ENCODE peak calls at places on chromosomes 2 and 18, in eight cellular contexts. S is A549; R is GM12865; Y is activated CD8-positive, alpha-beta T cell treated with anti-CD3 and anti-CD28 coated beads for 36 hours; B is cardiac muscle cell; Z is Caco-2; I is sigmoid colon; A is GM06990. P is an unnamed sample.

GRCh38 chr2:60818272-60818671 is 62.2 kb downstream of the PAPOLG start:
- DNase-seq in S (no peak), R (peak), Y (peak), B (no peak), Z (peak), I (no peak), A (no peak), P (no peak)

GRCh38 chr18:55054591-55054990 is 95.3 kb upstream of the CCDC68 start:
- DNase-seq in S (no peak), R (no peak), Y (no peak), B (no peak), Z (no peak), I (no peak), A (no peak), P (no peak)

GRCh38 chr2:88608184-88608583 is 19.1 kb downstream of the EIF2AK3 start:
- DNase-seq in S (no peak), R (no peak), Y (no peak), B (no peak), Z (no peak), I (no peak), A (no peak), P (no peak)

GRCh38 chr2:145593280-145593679 is 1073.4 kb upstream of the ZEB2 start:
- DNase-seq in S (no peak), R (peak), Y (no peak), B (no peak), Z (no peak), I (no peak), A (peak), P (peak)

GRCh38 chr2:209519911-209520310 is 96.1 kb downstream of the MAP2 start:
- DNase-seq in S (no peak), R (no peak), Y (no peak), B (no peak), Z (no peak), I (no peak), A (no peak), P (no peak)

GRCh38 chr2:179171371-179171770 is 93.3 kb downstream of the SESTD1 start:
- DNase-seq in S (no peak), R (no peak), Y (no peak), B (no peak), Z (no peak), I (no peak), A (no peak), P (no peak)

GRCh38 chr18:39497819-39498218 is 1932.2 kb upstream of the CELF4 start:
- DNase-seq in S (no peak), R (no peak), Y (no peak), B (no peak), Z (no peak), I (no peak), A (no peak), P (no peak)

GRCh38 chr2:84989422-84989821 is 18.5 kb downstream of the KCMF1 start:
- DNase-seq in S (no peak), R (no peak), Y (no peak), B (no peak), Z (no peak), I (no peak), A (no peak), P (no peak)

GRCh38 chr18:55199291-55199963 is 240.2 kb upstream of the CCDC68 start:
- DNase-seq in S (no peak), R (no peak), Y (no peak), B (no peak), Z (no peak), I (no peak), A (no peak), P (no peak)

GRCh38 chr18:23503038-23503966 is at the start of gene RMC1:
- DNase-seq in S (peak), R (peak), Y (peak), B (peak), Z (peak), I (peak), A (peak), P (peak)

GRCh38 chr2:135743860-135744259 is 2.2 kb downstream of the UBXN4 start:
- DNase-seq in S (no peak), R (no peak), Y (no peak), B (no peak), Z (no peak), I (no peak), A (no peak), P (no peak)

GRCh38 chr2:160375802-160376469 is 117.7 kb downstream of the RBMS1 start:
- DNase-seq in S (no peak), R (no peak), Y (no peak), B (no peak), Z (no peak), I (no peak), A (no peak), P (no peak)

GRCh38 chr2:27075219-27075871 is 3.1 kb upstream of the EMILIN1 start:
- DNase-seq in S (no peak), R (peak), Y (peak), B (peak), Z (no peak), I (peak), A (peak), P (no peak)

GRCh38 chr2:63056309-63057065 is 5.9 kb downstream of the OTX1 start:
- DNase-seq in S (no peak), R (peak), Y (peak), B (peak), Z (peak), I (peak), A (peak), P (peak)

GRCh38 chr2:129752686-129753085 is 226.8 kb upstream of the RAB6C start:
- DNase-seq in S (no peak), R (no peak), Y (no peak), B (no peak), Z (no peak), I (no peak), A (no peak), P (no peak)

GRCh38 chr18:61893304-61893970 is 630 bp upstream of the RNF152 start:
- DNase-seq in S (peak), R (peak), Y (peak), B (peak), Z (no peak), I (peak), A (peak), P (peak)

GRCh38 chr2:217875138-217875537 is 127.7 kb downstream of the TNS1 start:
- DNase-seq in S (no peak), R (no peak), Y (no peak), B (no peak), Z (no peak), I (no peak), A (no peak), P (no peak)

GRCh38 chr2:38515155-38516074 is 87.3 kb downstream of the HNRNPLL start:
- DNase-seq in S (no peak), R (no peak), Y (no peak), B (no peak), Z (no peak), I (peak), A (no peak), P (no peak)

GRCh38 chr18:80172056-80172455 is 63.0 kb downstream of the ADNP2 start:
- DNase-seq in S (no peak), R (no peak), Y (peak), B (no peak), Z (no peak), I (no peak), A (no peak), P (no peak)

GRCh38 chr2:60365556-60365955 is 187.9 kb downstream of the BCL11A start:
- DNase-seq in S (no peak), R (no peak), Y (no peak), B (peak), Z (peak), I (no peak), A (no peak), P (no peak)

GRCh38 chr2:26172189-26172865 is 561 bp upstream of the GAREM2 start:
- DNase-seq in S (peak), R (no peak), Y (no peak), B (peak), Z (peak), I (peak), A (no peak), P (no peak)

DNA sequence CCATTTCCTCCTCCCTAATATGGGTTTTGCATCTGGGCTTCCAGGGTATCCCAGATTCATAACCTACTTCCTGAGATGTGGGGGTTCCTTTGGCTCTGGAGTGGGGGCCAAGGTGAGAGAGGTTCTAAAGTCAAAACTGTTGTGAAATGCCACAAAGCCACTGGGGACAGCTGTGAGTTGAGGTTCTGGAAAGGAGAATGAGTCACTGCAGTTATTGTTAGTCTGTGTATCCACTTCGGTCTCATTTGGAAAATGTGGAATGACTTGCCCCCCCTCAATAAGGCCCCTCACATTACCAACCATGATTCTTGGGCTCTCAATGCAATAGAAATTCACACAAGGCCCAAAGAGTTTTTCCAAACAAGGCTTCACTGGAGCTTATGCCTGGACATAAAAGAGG is 51.1 kb upstream of the LGALSL start:
- DNase-seq in S (no peak), R (no peak), Y (no peak), B (no peak), Z (no peak), I (no peak), A (no peak), P (no peak)
- TF ChIP-seq CTCF in S (no peak), R (no peak), Y (no peak), B (peak), Z (no peak), I (no peak), A (no peak), P (no peak)

DNA sequence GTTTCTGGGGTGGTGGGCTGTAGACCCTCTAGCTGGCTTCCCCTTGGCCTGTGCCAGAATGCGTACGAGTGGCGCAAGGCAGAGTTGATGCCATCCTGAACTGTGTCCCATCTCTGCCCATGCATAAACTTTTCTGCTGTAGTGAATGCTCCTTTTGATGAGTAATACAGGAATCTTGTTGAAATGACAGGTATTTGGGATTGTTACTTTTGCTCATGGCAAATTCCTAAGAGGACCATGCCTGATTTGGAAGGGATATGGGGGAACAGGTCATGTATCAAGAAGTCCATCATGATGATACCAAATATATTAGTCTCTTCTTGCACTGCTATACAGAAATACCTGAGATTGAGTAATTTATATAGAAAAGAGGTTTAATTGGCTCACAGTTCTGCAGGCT is 648.0 kb downstream of the SLC4A3 start:
- DNase-seq in S (no peak), R (no peak), Y (no peak), B (no peak), Z (no peak), I (no peak), A (no peak), P (no peak)
- TF ChIP-seq CTCF in S (no peak), R (no peak), Y (no peak), B (no peak), Z (no peak), I (no peak), A (no peak), P (no peak)

GRCh38 chr2:53765749-53766148 is 1.9 kb upstream of the CHAC2 start:
- DNase-seq in S (no peak), R (no peak), Y (no peak), B (no peak), Z (no peak), I (no peak), A (no peak), P (no peak)
- TF ChIP-seq CTCF in S (no peak), R (no peak), Y (no peak), B (no peak), Z (no peak), I (no peak), A (no peak), P (no peak)

DNA sequence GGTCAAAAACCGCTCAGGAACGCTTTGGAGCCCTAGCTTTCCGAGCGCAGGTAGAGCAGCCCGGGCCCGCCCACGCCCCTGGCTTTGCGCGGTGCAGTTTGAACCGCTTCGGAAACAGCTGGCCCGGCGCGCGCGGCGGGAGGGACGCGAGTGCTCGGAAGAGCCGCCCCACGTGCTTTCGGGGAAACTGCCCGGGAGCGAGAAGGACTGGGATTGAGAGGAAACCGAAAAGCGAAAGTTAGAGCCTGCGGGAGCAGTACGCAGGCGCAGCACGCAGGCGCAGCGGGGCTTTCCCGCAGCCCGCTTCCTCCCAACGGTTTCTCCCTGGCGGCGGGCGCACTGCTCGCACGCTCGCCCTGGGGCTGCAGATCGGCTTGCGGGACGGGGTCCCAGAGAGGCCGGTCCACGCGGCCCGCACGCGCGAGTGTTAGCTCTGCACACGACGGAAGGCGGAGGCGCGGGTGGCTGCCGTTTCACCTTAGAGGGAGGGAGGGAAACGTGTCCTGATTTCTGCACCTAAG is 6.3 kb upstream of the STAT1 start:
- DNase-seq in S (peak), R (peak), Y (peak), B (peak), Z (peak), I (peak), A (peak), P (peak)
- TF ChIP-seq CTCF in S (no peak), R (no peak), Y (no peak), B (no peak), Z (no peak), I (no peak), A (no peak), P (no peak)

DNA sequence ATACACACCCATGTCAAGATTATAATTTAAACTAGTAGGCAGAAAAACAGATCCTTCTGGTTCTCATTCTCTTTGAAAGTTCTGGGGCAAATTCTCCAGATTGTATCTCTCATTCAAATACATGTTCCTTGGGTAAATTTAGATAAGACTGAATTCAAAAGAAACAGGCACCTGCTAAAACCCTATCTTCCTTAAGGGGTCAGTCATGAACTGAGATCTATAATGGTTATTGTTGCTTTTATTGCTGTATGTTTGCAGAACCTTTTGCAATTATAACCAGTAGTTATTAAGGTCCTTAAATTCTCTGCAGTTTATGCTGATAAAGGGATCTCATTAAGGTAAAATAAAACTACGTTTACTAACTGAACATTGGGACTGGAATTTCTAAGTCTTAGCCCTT is 83.5 kb downstream of the MYO5B start:
- DNase-seq in S (no peak), R (no peak), Y (no peak), B (no peak), Z (no peak), I (no peak), A (no peak), P (no peak)
- TF ChIP-seq CTCF in S (no peak), R (peak), Y (no peak), B (no peak), Z (peak), I (no peak), A (peak), P (peak)

GRCh38 chr2:105007367-105007766 is 30.5 kb upstream of the MRPS9 start:
- DNase-seq in S (no peak), R (no peak), Y (no peak), B (no peak), Z (no peak), I (no peak), A (no peak), P (no peak)
- TF ChIP-seq CTCF in S (no peak), R (no peak), Y (no peak), B (no peak), Z (no peak), I (no peak), A (no peak), P (no peak)

GRCh38 chr2:151640087-151640486 is 94.2 kb downstream of the NEB start:
- DNase-seq in S (no peak), R (no peak), Y (no peak), B (no peak), Z (no peak), I (no peak), A (no peak), P (no peak)

GRCh38 chr2:151634726-151635467 is 99.4 kb downstream of the NEB start:
- DNase-seq in S (no peak), R (no peak), Y (no peak), B (no peak), Z (no peak), I (no peak), A (no peak), P (no peak)

GRCh38 chr2:151632993-151633592 is 101.2 kb downstream of the NEB start:
- DNase-seq in S (no peak), R (peak), Y (no peak), B (no peak), Z (no peak), I (no peak), A (no peak), P (no peak)

GRCh38 chr2:151638188-151638933 is 95.9 kb downstream of the NEB start:
- DNase-seq in S (no peak), R (peak), Y (peak), B (no peak), Z (peak), I (no peak), A (peak), P (peak)

DNA sequence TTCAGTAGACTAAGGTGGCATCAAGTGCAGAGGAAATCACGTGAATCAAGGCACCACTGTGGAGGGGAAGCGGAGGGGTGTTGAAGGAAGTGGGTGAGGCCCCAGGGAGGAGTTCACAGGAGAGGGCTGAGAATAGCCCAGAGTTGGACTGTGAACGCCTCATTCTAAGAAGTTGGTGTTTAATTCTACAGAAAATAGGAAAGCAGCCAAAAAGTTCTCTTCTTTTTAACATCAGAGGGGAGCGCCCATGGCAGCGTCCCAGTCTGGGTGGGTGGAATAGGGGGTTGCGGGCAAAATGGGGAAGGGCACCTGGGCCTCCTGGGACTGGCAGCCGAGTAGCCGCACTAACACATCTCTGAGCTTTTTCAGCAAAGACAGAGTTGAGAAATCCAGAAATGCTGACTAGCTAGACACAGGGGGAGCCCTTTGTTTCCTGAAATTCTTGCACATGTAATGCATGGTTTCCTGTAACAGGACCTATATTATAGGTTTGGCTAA is 96.9 kb downstream of the NEB start:
- DNase-seq in S (no peak), R (peak), Y (peak), B (no peak), Z (no peak), I (no peak), A (peak), P (no peak)
- TF ChIP-seq CTCF in S (no peak), R (no peak), Y (no peak), B (no peak), Z (no peak), I (no peak), A (no peak), P (no peak)

P was measured in GM10248.